ENCODE peak calls at places on chromosome 2, in eight cellular contexts. P, N, U, D, R, Y, C and J are unnamed samples.

GRCh38 chr2:86337235-86338099 is at the start of gene REEP1:
- DNase-seq in P (no peak), N (no peak), U (no peak), D (peak), R (no peak), Y (no peak), C (no peak), J (no peak)

GRCh38 chr2:226875438-226876225 is 39.8 kb downstream of the RHBDD1 start:
- DNase-seq in P (no peak), N (no peak), U (no peak), D (no peak), R (no peak), Y (no peak), C (no peak), J (no peak)

GRCh38 chr2:25669520-25669919 is 3.9 kb downstream of the DTNB start:
- DNase-seq in P (no peak), N (no peak), U (no peak), D (no peak), R (no peak), Y (no peak), C (no peak), J (no peak)

GRCh38 chr2:234022424-234022823 is 28.1 kb upstream of the SPP2 start:
- DNase-seq in P (no peak), N (no peak), U (no peak), D (no peak), R (no peak), Y (no peak), C (no peak), J (no peak)

GRCh38 chr2:232075080-232075479 is 113.6 kb downstream of the DIS3L2 start:
- DNase-seq in P (no peak), N (no peak), U (no peak), D (peak), R (no peak), Y (no peak), C (peak), J (no peak)

GRCh38 chr2:240601061-240601830 is 14.7 kb downstream of the CAPN10 start:
- DNase-seq in P (no peak), N (no peak), U (no peak), D (no peak), R (no peak), Y (no peak), C (no peak), J (no peak)

GRCh38 chr2:16553222-16553621 is 112.4 kb downstream of the CYRIA start:
- DNase-seq in P (no peak), N (no peak), U (peak), D (peak), R (no peak), Y (peak), C (peak), J (no peak)

GRCh38 chr2:187390891-187391290 is 57.2 kb downstream of the CALCRL start:
- DNase-seq in P (no peak), N (no peak), U (no peak), D (peak), R (peak), Y (no peak), C (peak), J (no peak)

GRCh38 chr2:200352631-200353030 is 46.1 kb downstream of the SPATS2L start:
- DNase-seq in P (no peak), N (no peak), U (no peak), D (peak), R (no peak), Y (no peak), C (peak), J (no peak)

GRCh38 chr2:218029366-218030360 is 26.9 kb upstream of the TNS1 start:
- DNase-seq in P (no peak), N (no peak), U (no peak), D (no peak), R (no peak), Y (peak), C (no peak), J (no peak)

GRCh38 chr2:226300487-226300886 is 499.1 kb downstream of the IRS1 start:
- DNase-seq in P (no peak), N (no peak), U (no peak), D (no peak), R (no peak), Y (no peak), C (no peak), J (no peak)

GRCh38 chr2:223460774-223461211 is 141.4 kb downstream of the SCG2 start:
- DNase-seq in P (no peak), N (no peak), U (no peak), D (peak), R (peak), Y (no peak), C (peak), J (no peak)

GRCh38 chr2:55809875-55810620 is 113.5 kb downstream of the EFEMP1 start:
- DNase-seq in P (no peak), N (no peak), U (no peak), D (peak), R (peak), Y (no peak), C (peak), J (no peak)

GRCh38 chr2:202681688-202682205 is 47.0 kb downstream of the FAM117B start:
- DNase-seq in P (no peak), N (no peak), U (no peak), D (no peak), R (no peak), Y (peak), C (no peak), J (no peak)

GRCh38 chr2:200455958-200456421 is 53.9 kb downstream of the KCTD18 start:
- DNase-seq in P (no peak), N (no peak), U (no peak), D (peak), R (no peak), Y (no peak), C (no peak), J (no peak)

GRCh38 chr2:208015475-208015874 is 9.9 kb downstream of the PLEKHM3 start:
- DNase-seq in P (no peak), N (no peak), U (no peak), D (no peak), R (no peak), Y (no peak), C (no peak), J (no peak)

GRCh38 chr2:26675651-26676255 is 16.8 kb upstream of the KCNK3 start:
- DNase-seq in P (no peak), N (no peak), U (no peak), D (no peak), R (no peak), Y (no peak), C (no peak), J (no peak)

GRCh38 chr2:135850811-135851668 is 14.1 kb upstream of the LCT start:
- DNase-seq in P (no peak), N (no peak), U (no peak), D (no peak), R (no peak), Y (no peak), C (no peak), J (no peak)

GRCh38 chr2:70956141-70956540 is 20.4 kb downstream of the ATP6V1B1 start:
- DNase-seq in P (no peak), N (no peak), U (no peak), D (no peak), R (no peak), Y (no peak), C (no peak), J (no peak)

GRCh38 chr2:72923833-72924352 is 6.6 kb downstream of the EMX1 start:
- DNase-seq in P (no peak), N (no peak), U (no peak), D (no peak), R (no peak), Y (peak), C (no peak), J (no peak)

GRCh38 chr2:19235308-19235707 is 123.1 kb downstream of the OSR1 start:
- DNase-seq in P (no peak), N (no peak), U (no peak), D (peak), R (peak), Y (no peak), C (peak), J (no peak)

GRCh38 chr2:74242354-74243071 is 44.1 kb downstream of the MTHFD2 start:
- DNase-seq in P (no peak), N (no peak), U (no peak), D (no peak), R (no peak), Y (no peak), C (no peak), J (no peak)

GRCh38 chr2:101219281-101219680 is 33.4 kb upstream of the CNOT11 start:
- DNase-seq in P (no peak), N (no peak), U (no peak), D (no peak), R (no peak), Y (no peak), C (no peak), J (no peak)

GRCh38 chr2:179581605-179582004 is 279.8 kb downstream of the ZNF385B start:
- DNase-seq in P (no peak), N (no peak), U (no peak), D (no peak), R (no peak), Y (no peak), C (no peak), J (no peak)

GRCh38 chr2:206915136-206915535 is 24.2 kb upstream of the CPO start:
- DNase-seq in P (no peak), N (no peak), U (no peak), D (peak), R (peak), Y (no peak), C (peak), J (no peak)

GRCh38 chr2:20667151-20667530 is 197 bp downstream of the GDF7 start:
- DNase-seq in P (no peak), N (no peak), U (no peak), D (peak), R (no peak), Y (no peak), C (no peak), J (no peak)

GRCh38 chr2:65655000-65655399 is 222.6 kb upstream of the SPRED2 start:
- DNase-seq in P (no peak), N (no peak), U (no peak), D (no peak), R (no peak), Y (no peak), C (no peak), J (no peak)